ENCODE peak calls at places on chromosomes 4 and X, in four cellular contexts. One of them, this sample, is unnamed.

GRCh38 chr4:102734116-102734515 is 26.7 kb downstream of the MANBA start:
- DNase-seq in psoas muscle: no peak
- DNase-seq in cardiac fibroblast: no peak
- DNase-seq in heart right ventricle: no peak
- DNase-seq in this sample: no peak

GRCh38 chr4:141158219-141158618 is 24.9 kb upstream of the RNF150 start:
- DNase-seq in cardiac fibroblast: peak; percentile 55
- DNase-seq in heart right ventricle: no peak
- DNase-seq in psoas muscle: no peak
- DNase-seq in this sample: peak; percentile 73

GRCh38 chr4:83257811-83258210 is 26.8 kb downstream of the COQ2 start:
- DNase-seq in heart right ventricle: no peak
- DNase-seq in cardiac fibroblast: no peak
- DNase-seq in psoas muscle: no peak
- DNase-seq in this sample: no peak

GRCh38 chr4:184536881-184537248 is 62.5 kb upstream of the IRF2 start:
- DNase-seq in heart right ventricle: no peak
- DNase-seq in psoas muscle: no peak
- DNase-seq in cardiac fibroblast: no peak
- DNase-seq in this sample: no peak

GRCh38 chr4:62871057-62871456 is 1538.2 kb downstream of the TECRL start:
- DNase-seq in psoas muscle: no peak
- DNase-seq in heart right ventricle: no peak
- DNase-seq in cardiac fibroblast: no peak
- DNase-seq in this sample: no peak

GRCh38 chr4:180106997-180107396 is 2136.2 kb upstream of the TENM3 start:
- DNase-seq in cardiac fibroblast: no peak
- DNase-seq in heart right ventricle: no peak
- DNase-seq in psoas muscle: no peak
- DNase-seq in this sample: no peak

GRCh38 chrX:129716507-129716906 is 22.3 kb upstream of the XPNPEP2 start:
- DNase-seq in heart right ventricle: no peak
- DNase-seq in psoas muscle: no peak
- DNase-seq in cardiac fibroblast: no peak
- DNase-seq in this sample: no peak

GRCh38 chr4:104146048-104146447 is 348.6 kb downstream of the CXXC4 start:
- DNase-seq in heart right ventricle: no peak
- DNase-seq in psoas muscle: no peak
- DNase-seq in cardiac fibroblast: no peak
- DNase-seq in this sample: no peak

GRCh38 chr4:150949342-150949741 is 65.7 kb downstream of the LRBA start:
- DNase-seq in heart right ventricle: no peak
- DNase-seq in cardiac fibroblast: no peak
- DNase-seq in psoas muscle: no peak
- DNase-seq in this sample: no peak

GRCh38 chr4:54493862-54494261 is 163.9 kb upstream of the KIT start:
- DNase-seq in cardiac fibroblast: no peak
- DNase-seq in heart right ventricle: no peak
- DNase-seq in psoas muscle: no peak
- DNase-seq in this sample: no peak

GRCh38 chrX:147958316-147958715 is 22.8 kb upstream of the FMR1NB start:
- DNase-seq in psoas muscle: no peak
- DNase-seq in cardiac fibroblast: no peak
- DNase-seq in heart right ventricle: no peak
- DNase-seq in this sample: peak; percentile 7

GRCh38 chr4:10098770-10099139 is 17.8 kb downstream of the WDR1 start:
- DNase-seq in psoas muscle: no peak
- DNase-seq in heart right ventricle: no peak
- DNase-seq in cardiac fibroblast: no peak
- DNase-seq in this sample: peak; percentile 29

GRCh38 chrX:70336767-70337166 is 46.9 kb downstream of the KIF4A start:
- DNase-seq in cardiac fibroblast: no peak
- DNase-seq in heart right ventricle: no peak
- DNase-seq in psoas muscle: no peak
- DNase-seq in this sample: no peak

GRCh38 chr4:11543710-11544109 is 115.0 kb upstream of the HS3ST1 start:
- DNase-seq in psoas muscle: no peak
- DNase-seq in cardiac fibroblast: peak; percentile 84
- DNase-seq in heart right ventricle: no peak
- DNase-seq in this sample: peak; percentile 93

GRCh38 chr4:183328832-183329231 is 6.6 kb upstream of the CLDN24 start:
- DNase-seq in psoas muscle: no peak
- DNase-seq in cardiac fibroblast: peak; percentile 81
- DNase-seq in heart right ventricle: no peak
- DNase-seq in this sample: peak; percentile 27

GRCh38 chrX:10484683-10485247 is 135.6 kb downstream of the MID1 start:
- DNase-seq in heart right ventricle: no peak
- DNase-seq in psoas muscle: no peak
- DNase-seq in cardiac fibroblast: no peak
- DNase-seq in this sample: no peak

GRCh38 chrX:124086411-124086810 is 124.9 kb downstream of the STAG2 start:
- DNase-seq in psoas muscle: no peak
- DNase-seq in cardiac fibroblast: no peak
- DNase-seq in heart right ventricle: no peak
- DNase-seq in this sample: no peak

GRCh38 chr4:141652161-141652778 is 15.9 kb downstream of the IL15 start:
- DNase-seq in psoas muscle: no peak
- DNase-seq in cardiac fibroblast: peak; percentile 74
- DNase-seq in heart right ventricle: no peak
- DNase-seq in this sample: peak; percentile 96

GRCh38 chrX:19593684-19594083 is 78.4 kb upstream of the MAP3K15 start:
- DNase-seq in psoas muscle: no peak
- DNase-seq in cardiac fibroblast: peak; percentile 69
- DNase-seq in heart right ventricle: no peak
- DNase-seq in this sample: peak; percentile 65

GRCh38 chrX:39815621-39816020 is 282.1 kb downstream of the BCOR start:
- DNase-seq in psoas muscle: peak; percentile 1
- DNase-seq in heart right ventricle: no peak
- DNase-seq in cardiac fibroblast: peak; percentile 11
- DNase-seq in this sample: no peak

GRCh38 chrX:78673256-78673655 is 14.1 kb upstream of the RTL3 start:
- DNase-seq in cardiac fibroblast: no peak
- DNase-seq in heart right ventricle: no peak
- DNase-seq in psoas muscle: no peak
- DNase-seq in this sample: no peak

GRCh38 chrX:148572332-148572731 is 71.9 kb downstream of the AFF2 start:
- DNase-seq in heart right ventricle: no peak
- DNase-seq in cardiac fibroblast: no peak
- DNase-seq in psoas muscle: no peak
- DNase-seq in this sample: no peak

GRCh38 chr4:108991929-108992328 is 229.1 kb upstream of the ETNPPL start:
- DNase-seq in cardiac fibroblast: peak; percentile 60
- DNase-seq in psoas muscle: no peak
- DNase-seq in heart right ventricle: no peak
- DNase-seq in this sample: peak; percentile 15

GRCh38 chrX:19682712-19683331 is 167.5 kb upstream of the MAP3K15 start:
- DNase-seq in cardiac fibroblast: peak; percentile 92
- DNase-seq in heart right ventricle: peak; percentile 48
- DNase-seq in psoas muscle: peak; percentile 75
- DNase-seq in this sample: peak; percentile 87

GRCh38 chr4:88592600-88593448 is 544 bp downstream of the HERC3 start:
- DNase-seq in psoas muscle: peak; percentile 90
- DNase-seq in heart right ventricle: peak; percentile 84
- DNase-seq in cardiac fibroblast: peak; percentile 77
- DNase-seq in this sample: peak; percentile 45

GRCh38 chr4:10737335-10737734 is 52.8 kb upstream of the CLNK start:
- DNase-seq in psoas muscle: no peak
- DNase-seq in cardiac fibroblast: no peak
- DNase-seq in heart right ventricle: no peak
- DNase-seq in this sample: no peak

GRCh38 chrX:74535633-74536141 is 78.7 kb downstream of the RLIM start:
- DNase-seq in cardiac fibroblast: peak; percentile 63
- DNase-seq in psoas muscle: peak; percentile 92
- DNase-seq in heart right ventricle: peak; percentile 71
- DNase-seq in this sample: peak; percentile 67

GRCh38 chr4:19455850-19456602 is 795.7 kb upstream of the SLIT2 start:
- DNase-seq in cardiac fibroblast: no peak
- DNase-seq in heart right ventricle: no peak
- DNase-seq in psoas muscle: no peak
- DNase-seq in this sample: no peak

GRCh38 chr4:156663663-156664062 is 307.9 kb downstream of the PDGFC start:
- DNase-seq in heart right ventricle: no peak
- DNase-seq in psoas muscle: no peak
- DNase-seq in cardiac fibroblast: no peak
- DNase-seq in this sample: no peak

GRCh38 chr4:83516042-83516772 is 19.7 kb upstream of the GPAT3 start:
- DNase-seq in cardiac fibroblast: peak; percentile 87
- DNase-seq in heart right ventricle: no peak
- DNase-seq in psoas muscle: no peak
- DNase-seq in this sample: peak; percentile 93

DNA sequence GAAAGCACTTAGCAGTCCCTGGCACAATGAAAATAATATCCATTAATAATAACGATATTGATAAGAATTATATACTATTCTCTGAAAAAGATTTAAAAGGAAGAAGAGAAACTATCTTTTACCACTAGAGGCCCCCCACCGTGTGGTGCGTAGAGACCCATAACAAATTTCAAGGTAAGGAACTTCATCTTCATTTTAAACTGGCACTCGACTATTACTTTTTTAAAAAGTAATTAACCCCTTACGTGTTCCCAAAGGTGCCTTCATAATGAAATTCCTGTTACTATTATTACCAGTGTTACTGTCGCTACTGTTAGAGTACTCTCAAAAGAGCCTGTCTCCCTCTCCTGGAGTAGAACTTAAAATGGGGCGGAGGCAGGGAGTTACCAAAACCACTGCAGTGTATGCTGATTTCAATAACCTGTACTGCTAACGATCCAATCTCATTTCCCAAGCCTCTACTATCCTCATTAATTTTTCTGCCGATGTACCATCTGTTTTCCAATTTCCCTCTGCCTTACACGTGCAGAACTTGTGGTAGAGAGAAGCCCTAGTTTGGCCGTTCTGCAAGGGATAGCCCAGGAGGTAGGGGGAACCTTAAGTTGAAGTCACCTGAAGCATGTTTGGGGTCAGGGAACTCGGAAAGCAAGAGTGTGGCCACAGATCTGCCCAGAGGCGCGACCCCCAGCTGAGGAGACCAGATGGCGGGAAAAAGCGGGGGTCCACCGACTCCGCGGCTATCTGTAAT is 813 bp upstream of the STK26 start:
- DNase-seq in heart right ventricle: no peak
- DNase-seq in psoas muscle: peak; percentile 34
- DNase-seq in cardiac fibroblast: peak; percentile 7
- DNase-seq in this sample: no peak
- TF ChIP-seq CTCF in heart right ventricle: no peak
- TF ChIP-seq CTCF in psoas muscle: no peak
- TF ChIP-seq CTCF in cardiac fibroblast: peak; percentile 28
- TF ChIP-seq CTCF in this sample: peak; percentile 5

GRCh38 chr4:95000076-95000648 is 242.4 kb downstream of the BMPR1B start:
- DNase-seq in cardiac fibroblast: no peak
- DNase-seq in psoas muscle: no peak
- DNase-seq in heart right ventricle: no peak
- DNase-seq in this sample: no peak

GRCh38 chr4:94995684-94996394 is 238.1 kb downstream of the BMPR1B start:
- DNase-seq in cardiac fibroblast: peak; percentile 57
- DNase-seq in heart right ventricle: no peak
- DNase-seq in psoas muscle: peak; percentile 58
- DNase-seq in this sample: peak; percentile 72
- H3K4me3 ChIP-seq in cardiac fibroblast: no peak overlapping the region
- H3K4me3 ChIP-seq in heart right ventricle: peak overlapping the region; percentile 40
- H3K4me3 ChIP-seq in psoas muscle: peak overlapping the region; percentile 67
- H3K4me3 ChIP-seq in this sample: no peak overlapping the region

GRCh38 chr4:7186081-7186480 is 6.3 kb upstream of the SORCS2 start:
- DNase-seq in heart right ventricle: no peak
- DNase-seq in cardiac fibroblast: no peak
- DNase-seq in psoas muscle: peak; percentile 49
- DNase-seq in this sample: no peak
- TF ChIP-seq CTCF in heart right ventricle: no peak
- TF ChIP-seq CTCF in cardiac fibroblast: peak; percentile 33
- TF ChIP-seq CTCF in psoas muscle: no peak
- TF ChIP-seq CTCF in this sample: peak; percentile 44

GRCh38 chr4:112284166-112284565 is 1.5 kb downstream of the TIFA start:
- DNase-seq in cardiac fibroblast: no peak
- DNase-seq in heart right ventricle: no peak
- DNase-seq in psoas muscle: no peak
- DNase-seq in this sample: peak; percentile 21

GRCh38 chr4:112284662-112285411 is 867 bp downstream of the TIFA start:
- DNase-seq in cardiac fibroblast: peak; percentile 47
- DNase-seq in heart right ventricle: no peak
- DNase-seq in psoas muscle: no peak
- DNase-seq in this sample: peak; percentile 51

GRCh38 chr4:112279882-112280315 is 5.8 kb downstream of the TIFA start:
- DNase-seq in psoas muscle: no peak
- DNase-seq in cardiac fibroblast: no peak
- DNase-seq in heart right ventricle: no peak
- DNase-seq in this sample: no peak

GRCh38 chr4:112280657-112281056 is 5.0 kb downstream of the TIFA start:
- DNase-seq in heart right ventricle: no peak
- DNase-seq in cardiac fibroblast: no peak
- DNase-seq in psoas muscle: no peak
- DNase-seq in this sample: no peak

GRCh38 chr4:112282860-112283667 is 2.6 kb downstream of the TIFA start:
- DNase-seq in heart right ventricle: no peak
- DNase-seq in psoas muscle: no peak
- DNase-seq in cardiac fibroblast: no peak
- DNase-seq in this sample: no peak
- H3K4me3 ChIP-seq in heart right ventricle: no peak overlapping the region
- H3K4me3 ChIP-seq in psoas muscle: no peak overlapping the region
- H3K4me3 ChIP-seq in cardiac fibroblast: no peak overlapping the region
- H3K4me3 ChIP-seq in this sample: no peak overlapping the region

DNA sequence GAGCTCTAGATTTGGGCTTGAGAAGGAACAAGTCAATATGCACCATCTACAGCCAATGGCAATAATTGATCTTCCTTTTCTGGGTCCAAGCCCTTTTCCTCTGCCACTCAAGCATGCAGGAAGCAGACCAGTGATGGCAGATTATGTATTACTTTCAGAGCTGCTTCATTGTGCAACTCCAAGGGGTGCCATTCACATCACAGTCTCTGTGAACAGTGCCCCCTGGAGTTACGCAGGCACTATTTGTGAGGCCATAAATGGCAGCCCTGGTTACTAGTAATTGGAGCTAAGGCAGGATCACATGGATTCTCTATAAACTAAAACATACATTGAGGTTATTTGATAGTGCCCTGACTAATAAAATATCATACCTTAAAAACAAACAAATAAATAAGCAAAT is 313.4 kb upstream of the SLC7A11 start:
- DNase-seq in cardiac fibroblast: peak; percentile 29
- DNase-seq in psoas muscle: no peak
- DNase-seq in heart right ventricle: no peak
- DNase-seq in this sample: no peak
- TF ChIP-seq CTCF in cardiac fibroblast: peak; percentile 32
- TF ChIP-seq CTCF in psoas muscle: no peak
- TF ChIP-seq CTCF in heart right ventricle: no peak
- TF ChIP-seq CTCF in this sample: no peak

GRCh38 chr4:110611968-110612447 is 10.9 kb downstream of the PITX2 start:
- DNase-seq in cardiac fibroblast: no peak
- DNase-seq in heart right ventricle: no peak
- DNase-seq in psoas muscle: no peak
- DNase-seq in this sample: no peak
- H3K4me3 ChIP-seq in cardiac fibroblast: no peak overlapping the region
- H3K4me3 ChIP-seq in heart right ventricle: no peak overlapping the region
- H3K4me3 ChIP-seq in psoas muscle: no peak overlapping the region
- H3K4me3 ChIP-seq in this sample: no peak overlapping the region

GRCh38 chrX:104343408-104344129 is 88.8 kb upstream of the ESX1 start:
- DNase-seq in heart right ventricle: no peak
- DNase-seq in cardiac fibroblast: peak; percentile 88
- DNase-seq in psoas muscle: no peak
- DNase-seq in this sample: peak; percentile 68
- TF ChIP-seq CTCF in heart right ventricle: no peak
- TF ChIP-seq CTCF in cardiac fibroblast: peak; percentile 49
- TF ChIP-seq CTCF in psoas muscle: peak; percentile 37
- TF ChIP-seq CTCF in this sample: peak; percentile 62

This sample was measured in fibroblast of the aortic adventitia.